ENCODE peak calls at places on chromosome 12, in ten cellular contexts. N, P, X, M, F, K, J, D, I and A are unnamed samples.

GRCh38 chr12:43009307-43009706 is 419.8 kb upstream of the PRICKLE1 start:
- DNase-seq in N (no peak), F (peak), M (no peak), J (peak), K (no peak), X (no peak), P (no peak), I (no peak), D (no peak), A (no peak)

GRCh38 chr12:10213168-10214130 is 772 bp downstream of the GABARAPL1 start:
- DNase-seq in I (peak), X (peak), M (peak), D (peak), J (peak), F (peak), N (peak), K (peak), P (peak), A (no peak)

GRCh38 chr12:58425481-58426392 is 484.4 kb downstream of the ATP23 start:
- DNase-seq in I (peak), D (peak), M (peak), K (peak), P (peak), F (no peak), N (no peak), X (no peak), J (peak), A (no peak)

GRCh38 chr12:72632286-72632685 is 360.1 kb downstream of the TRHDE start:
- DNase-seq in N (no peak), J (peak), D (peak), X (no peak), K (no peak), M (no peak), P (no peak), F (no peak), I (no peak), A (no peak)

GRCh38 chr12:103771466-103771865 is 69.6 kb downstream of the NT5DC3 start:
- DNase-seq in I (peak), X (no peak), N (peak), J (peak), M (peak), F (peak), K (peak), D (peak), P (peak), A (no peak)

GRCh38 chr12:5171701-5172100 is 128.0 kb downstream of the KCNA5 start:
- DNase-seq in D (peak), I (peak), P (no peak), J (peak), F (peak), N (peak), K (peak), X (no peak), M (peak), A (no peak)

GRCh38 chr12:50734409-50735263 is 29.3 kb upstream of the ATF1 start:
- DNase-seq in X (no peak), M (peak), N (peak), K (no peak), D (peak), J (peak), I (peak), P (peak), F (peak), A (no peak)

GRCh38 chr12:28027947-28028724 is 55.6 kb upstream of the PTHLH start:
- DNase-seq in K (no peak), P (no peak), N (no peak), I (no peak), D (peak), F (no peak), X (no peak), M (no peak), J (peak), A (no peak)

GRCh38 chr12:109827566-109828550 is 5.3 kb downstream of the TRPV4 start:
- DNase-seq in X (peak), F (no peak), I (peak), M (no peak), K (peak), N (no peak), D (no peak), J (peak), P (no peak), A (no peak)

GRCh38 chr12:13570005-13570694 is 373.6 kb downstream of the EMP1 start:
- DNase-seq in M (no peak), K (no peak), X (no peak), I (no peak), F (no peak), P (no peak), J (peak), D (no peak), N (no peak), A (no peak)

GRCh38 chr12:89610366-89610765 is 84.5 kb upstream of the POC1B start:
- DNase-seq in K (no peak), M (no peak), F (no peak), P (no peak), D (no peak), I (no peak), J (no peak), X (no peak), N (no peak), A (no peak)

GRCh38 chr12:80190001-80190400 is 90.7 kb downstream of the OTOGL start:
- DNase-seq in P (no peak), X (no peak), I (no peak), D (peak), K (no peak), F (no peak), J (peak), M (no peak), N (no peak), A (no peak)

GRCh38 chr12:108620236-108620879 is 13.3 kb downstream of the SELPLG start:
- DNase-seq in J (peak), K (peak), X (no peak), N (no peak), F (no peak), M (no peak), I (no peak), D (peak), P (no peak), A (no peak)

GRCh38 chr12:12899530-12900380 is 8.4 kb downstream of the GPRC5A start:
- DNase-seq in F (no peak), D (peak), P (peak), N (no peak), J (peak), K (peak), I (no peak), X (peak), M (no peak), A (no peak)

GRCh38 chr12:117047810-117048584 is 51.2 kb downstream of the TESC start:
- DNase-seq in I (no peak), P (no peak), K (no peak), M (no peak), X (peak), F (no peak), N (no peak), D (peak), J (peak), A (no peak)

GRCh38 chr12:65602579-65603295 is 221.5 kb upstream of the HMGA2 start:
- DNase-seq in P (peak), N (peak), J (peak), M (peak), D (peak), K (peak), X (peak), I (peak), F (peak), A (no peak)

GRCh38 chr12:93883436-93884154 is 206.4 kb downstream of the CRADD start:
- DNase-seq in F (no peak), D (peak), X (no peak), N (no peak), P (no peak), M (no peak), I (no peak), K (no peak), J (peak), A (no peak)

GRCh38 chr12:21774358-21775129 is at the start of gene KCNJ8:
- DNase-seq in X (peak), P (no peak), I (peak), K (peak), D (peak), M (peak), N (peak), F (peak), J (peak), A (no peak)

GRCh38 chr12:21773799-21774198 is 707 bp downstream of the KCNJ8 start:
- DNase-seq in J (peak), P (no peak), N (no peak), K (no peak), X (no peak), M (peak), I (no peak), F (peak), D (peak), A (no peak)

GRCh38 chr12:21771311-21771710 is 3.2 kb downstream of the KCNJ8 start:
- DNase-seq in P (no peak), F (no peak), J (peak), N (no peak), M (no peak), K (no peak), I (no peak), X (no peak), D (peak), A (no peak)

GRCh38 chr12:21775130-21775920 is 819 bp upstream of the KCNJ8 start:
- DNase-seq in M (no peak), N (no peak), I (no peak), F (peak), D (no peak), X (no peak), J (no peak), K (no peak), P (no peak), A (no peak)

GRCh38 chr12:21773263-21773741 is 1.2 kb downstream of the KCNJ8 start:
- DNase-seq in I (peak), F (peak), N (peak), D (peak), X (peak), J (peak), M (peak), P (no peak), K (peak), A (no peak)
- TF ChIP-seq CTCF in I (peak), F (peak), N (peak), D (peak), X (peak), J (peak), M (peak), P (no peak), K (peak), A (peak)

DNA sequence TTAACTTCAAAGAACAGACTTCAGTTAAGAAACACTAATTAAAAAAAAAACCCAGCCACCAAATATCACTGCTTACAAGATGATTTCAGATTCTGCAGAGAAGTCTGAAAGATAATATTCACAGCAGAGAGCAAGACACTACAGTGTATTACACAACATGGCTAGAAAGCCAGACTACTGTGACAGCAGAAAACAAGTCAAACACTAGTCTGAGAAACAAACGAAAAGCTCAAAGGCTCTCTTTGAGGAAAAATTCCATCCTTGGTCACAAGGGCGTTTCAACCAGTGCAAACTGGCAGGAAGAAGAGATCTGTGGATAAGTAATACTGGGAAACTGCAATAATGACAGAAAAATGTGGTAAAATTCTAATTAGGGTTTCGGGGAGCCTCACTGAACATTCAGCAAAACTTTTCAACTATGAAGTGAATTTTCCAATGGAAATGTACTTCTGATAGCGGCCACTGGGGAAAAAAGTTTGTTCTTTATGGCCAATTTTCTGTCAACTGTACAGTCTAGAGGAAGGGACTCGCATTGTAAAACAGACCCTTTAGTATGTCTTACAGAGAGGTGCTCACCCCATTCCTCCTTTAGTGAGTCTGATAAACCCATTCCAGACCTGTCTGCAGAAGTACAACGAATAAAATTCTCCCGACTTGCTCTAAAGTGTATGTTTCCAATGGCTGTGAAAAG is 50.4 kb downstream of the ACADS start:
- DNase-seq in F (no peak), N (no peak), K (no peak), M (no peak), J (peak), D (no peak), P (no peak), I (no peak), X (no peak), A (no peak)
- TF ChIP-seq CTCF in F (peak), N (peak), K (peak), M (peak), J (peak), D (no peak), P (no peak), I (peak), X (peak), A (peak)

GRCh38 chr12:3364661-3365264 is 126.2 kb upstream of the PRMT8 start:
- DNase-seq in M (no peak), F (no peak), J (no peak), K (no peak), N (no peak), X (no peak), I (no peak), D (no peak), P (no peak), A (no peak)
- TF ChIP-seq CTCF in M (no peak), F (no peak), J (no peak), K (no peak), N (no peak), X (no peak), I (no peak), D (no peak), P (no peak), A (no peak)

GRCh38 chr12:106246891-106247730 is 709 bp downstream of the CKAP4 start:
- DNase-seq in P (peak), M (peak), D (peak), I (peak), X (peak), K (peak), N (peak), F (peak), J (peak), A (peak)
- TF ChIP-seq CTCF in P (no peak), M (no peak), D (no peak), I (peak), X (no peak), K (no peak), N (no peak), F (no peak), J (peak), A (peak)

GRCh38 chr12:79187032-79187431 is 322.5 kb downstream of the SYT1 start:
- DNase-seq in M (no peak), I (no peak), P (no peak), D (no peak), N (no peak), K (no peak), J (no peak), F (no peak), X (no peak), A (no peak)
- TF ChIP-seq CTCF in M (no peak), I (no peak), P (no peak), D (no peak), N (no peak), K (no peak), J (no peak), F (no peak), X (no peak), A (no peak)

DNA sequence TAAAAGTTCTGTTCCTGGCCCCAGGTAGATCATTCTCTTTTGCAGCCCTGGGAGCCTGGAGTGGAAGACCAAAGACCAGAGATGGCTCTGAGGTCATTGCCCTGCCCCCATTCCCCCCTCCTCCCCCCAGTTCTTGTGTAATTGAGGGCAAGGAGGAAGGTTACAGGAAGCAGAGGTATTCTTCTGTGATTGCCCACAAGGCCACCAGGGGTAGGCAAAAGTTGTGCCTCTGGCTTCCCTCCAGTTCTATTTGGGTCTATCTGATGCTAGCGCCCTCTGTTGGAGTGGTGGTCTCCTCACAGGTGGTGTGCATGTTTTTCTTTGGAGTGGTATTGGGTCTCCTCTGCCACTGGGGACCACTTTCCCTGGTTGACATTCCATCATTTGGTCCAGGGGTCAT is 41.2 kb upstream of the CRY1 start:
- DNase-seq in M (peak), P (no peak), I (no peak), F (no peak), X (no peak), K (no peak), N (peak), J (no peak), D (no peak), A (no peak)
- TF ChIP-seq CTCF in M (peak), P (no peak), I (peak), F (peak), X (no peak), K (no peak), N (peak), J (peak), D (no peak), A (peak)